ENCODE peak calls at places on chromosomes 4 and X, in five cellular contexts. C is suprapubic skin, J is mammary epithelial cell, Q is SK-N-SH, R is pancreas. U is an unnamed sample.

GRCh38 chrX:10512258-10512657 is 108.1 kb downstream of the MID1 start:
- DNase-seq in C (no peak), Q (peak; percentile 17), R (no peak), J (peak; percentile 57), U (no peak)

GRCh38 chr4:87227704-87228560 is 7.5 kb upstream of the KLHL8 start:
- DNase-seq in R (no peak), C (no peak), J (peak; percentile 19), Q (no peak), U (no peak)

GRCh38 chrX:35499071-35499862 is 298.9 kb upstream of the MAGEB16 start:
- DNase-seq in J (no peak), C (no peak), R (no peak), Q (peak; percentile 3), U (no peak)

GRCh38 chrX:4944767-4945166 is 1231.3 kb upstream of the PRKX start:
- DNase-seq in R (no peak), Q (no peak), J (no peak), C (no peak), U (no peak)

GRCh38 chrX:46649421-46650260 is 76.1 kb downstream of the CHST7 start:
- DNase-seq in R (no peak), Q (peak; percentile 52), C (no peak), J (no peak), U (peak; percentile 48)

GRCh38 chr4:3733195-3733594 is 33.0 kb upstream of the ADRA2C start:
- DNase-seq in Q (peak; percentile 58), C (no peak), J (no peak), R (no peak), U (no peak)

GRCh38 chrX:38154818-38155217 is 65.9 kb downstream of the SRPX start:
- DNase-seq in J (no peak), Q (no peak), R (no peak), C (no peak), U (no peak)

GRCh38 chr4:22179124-22179874 is 230.7 kb upstream of the KCNIP4 start:
- DNase-seq in J (peak; percentile 90), Q (no peak), C (no peak), R (no peak), U (no peak)

GRCh38 chrX:148574247-148574973 is 74.0 kb downstream of the AFF2 start:
- DNase-seq in J (peak; percentile 43), C (no peak), R (no peak), Q (no peak), U (no peak)

GRCh38 chr4:6472387-6473263 is at the start of gene PPP2R2C:
- DNase-seq in R (peak; percentile 66), C (peak; percentile 61), Q (peak; percentile 81), J (no peak), U (no peak)

GRCh38 chr4:101367201-101367600 is 19.9 kb upstream of the PPP3CA start:
- DNase-seq in J (peak; percentile 79), C (no peak), Q (no peak), R (no peak), U (no peak)

GRCh38 chr4:114598191-114599121 is at the start of gene UGT8:
- DNase-seq in R (peak; percentile 88), Q (peak; percentile 77), J (peak; percentile 32), C (no peak), U (peak; percentile 32)

GRCh38 chr4:169005453-169006099 is 4.5 kb downstream of the CBR4 start:
- DNase-seq in Q (no peak), J (no peak), C (no peak), R (no peak), U (no peak)

GRCh38 chrX:153592091-153592833 is 6.7 kb downstream of the CCNQ start:
- DNase-seq in R (peak; percentile 53), J (no peak), Q (no peak), C (no peak), U (peak; percentile 51)

GRCh38 chr4:39046243-39046642 is 14.0 kb upstream of the TMEM156 start:
- DNase-seq in Q (no peak), R (no peak), C (no peak), J (peak; percentile 66), U (no peak)

GRCh38 chr4:85495621-85496020 is 20.7 kb downstream of the ARHGAP24 start:
- DNase-seq in R (no peak), C (no peak), Q (no peak), J (no peak), U (no peak)

GRCh38 chr4:152363086-152363485 is 172.8 kb downstream of the FBXW7 start:
- DNase-seq in Q (no peak), J (no peak), C (no peak), R (no peak), U (no peak)

GRCh38 chr4:134812611-134813010 is 611.0 kb upstream of the PABPC4L start:
- DNase-seq in C (no peak), J (no peak), R (no peak), Q (no peak), U (no peak)

GRCh38 chrX:11416600-11416999 is 123.4 kb downstream of the AMELX start:
- DNase-seq in Q (no peak), C (no peak), R (no peak), J (peak; percentile 28), U (no peak)

GRCh38 chr4:119113033-119113655 is 22.5 kb upstream of the MYOZ2 start:
- DNase-seq in R (no peak), Q (no peak), J (peak; percentile 85), C (no peak), U (no peak)

GRCh38 chr4:148053298-148054003 is 321.6 kb downstream of the ARHGAP10 start:
- DNase-seq in J (no peak), Q (no peak), C (no peak), R (no peak), U (no peak)

GRCh38 chrX:40581333-40581910 is 652 bp downstream of the ATP6AP2 start:
- DNase-seq in Q (no peak), R (no peak), C (no peak), J (peak; percentile 14), U (no peak)

GRCh38 chr4:135724426-135724825 is 1522.8 kb upstream of the PABPC4L start:
- DNase-seq in R (no peak), J (no peak), Q (no peak), C (no peak), U (no peak)

GRCh38 chr4:8294775-8295174 is 25.2 kb downstream of the HTRA3 start:
- DNase-seq in J (no peak), C (no peak), Q (no peak), R (no peak), U (no peak)

GRCh38 chr4:8292388-8293107 is 23.0 kb downstream of the HTRA3 start:
- DNase-seq in R (peak; percentile 41), C (peak; percentile 22), Q (no peak), J (no peak), U (no peak)

GRCh38 chr4:8293131-8293975 is 23.8 kb downstream of the HTRA3 start:
- DNase-seq in Q (no peak), J (no peak), R (peak; percentile 41), C (peak; percentile 53), U (peak; percentile 11)

GRCh38 chr4:8295471-8295870 is 25.9 kb downstream of the HTRA3 start:
- DNase-seq in J (no peak), Q (no peak), C (peak; percentile 54), R (peak; percentile 37), U (peak; percentile 5)

GRCh38 chr4:8294036-8294435 is 24.5 kb downstream of the HTRA3 start:
- DNase-seq in R (peak; percentile 29), Q (no peak), C (peak; percentile 46), J (no peak), U (no peak)
- H3K9me3 ChIP-seq in R (no peaks in the 10 kb centered on the region), Q (no peaks in the 10 kb centered on the region), C (no peaks in the 10 kb centered on the region), J (no peaks in the 10 kb centered on the region), U (no peaks in the 10 kb centered on the region)

DNA sequence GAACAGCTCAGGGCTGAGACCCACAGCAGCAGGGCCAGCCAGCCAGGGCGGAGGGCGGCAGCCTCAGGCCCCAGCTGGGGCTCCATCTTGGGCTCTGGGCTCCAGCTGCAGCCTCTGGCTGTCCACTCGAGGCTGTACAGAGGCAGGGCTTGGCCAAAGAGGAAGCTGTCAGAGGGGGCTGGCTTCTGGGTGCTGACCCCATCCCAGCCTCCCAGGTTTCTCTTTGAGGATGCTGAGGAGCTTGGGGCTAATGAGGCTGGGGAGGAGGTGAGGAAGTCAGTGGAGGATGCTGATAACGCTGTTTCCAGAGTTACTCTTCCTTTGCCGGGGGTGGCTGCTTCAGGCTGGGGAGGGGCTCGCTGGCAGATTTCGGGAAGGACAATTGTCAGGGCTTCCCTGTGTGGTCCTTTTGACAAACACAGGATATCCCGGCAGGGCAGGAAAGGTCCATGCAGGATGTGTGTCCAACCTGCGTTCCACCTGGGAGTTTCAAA is at the start of gene DIPK2B:
- DNase-seq in R (no peak), J (no peak), C (no peak), Q (no peak), U (no peak)
- H3K27ac ChIP-seq in R (no peak within 1 kb of the TSS), J (no peak within 1 kb of the TSS), C (no peak within 1 kb of the TSS), Q (no peak within 1 kb of the TSS), U (no peak within 1 kb of the TSS)

GRCh38 chr4:89212666-89213381 is 94.8 kb downstream of the GPRIN3 start:
- DNase-seq in C (no peak), R (no peak), Q (no peak), J (peak; percentile 14), U (no peak)
- H3K4me1 ChIP-seq in C (no peaks in the 10 kb centered on the region), R (peaks cover 4% of the 10 kb centered on the region), Q (no peaks in the 10 kb centered on the region), J (no peaks in the 10 kb centered on the region), U (no peaks in the 10 kb centered on the region)

DNA sequence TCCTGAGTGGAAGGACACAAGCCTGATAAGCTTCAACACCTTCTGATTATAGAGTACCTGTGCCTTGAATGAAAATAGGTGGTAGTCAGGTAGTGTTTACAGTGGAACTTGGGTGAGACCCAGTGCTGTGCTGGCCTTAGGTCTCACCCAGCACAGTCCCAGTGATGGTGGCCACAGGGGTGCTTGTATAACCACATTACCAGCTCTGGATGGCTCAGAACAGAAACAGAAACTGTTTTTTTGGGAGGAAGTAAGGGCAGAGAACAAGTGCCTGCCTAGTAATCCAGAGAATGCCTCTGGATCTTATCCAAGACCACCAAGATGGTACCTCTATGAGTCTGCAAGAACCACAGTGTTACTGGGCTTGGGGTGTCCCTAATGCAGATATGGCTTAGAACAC is 171.5 kb upstream of the DIPK2B start:
- DNase-seq in R (no peak), C (no peak), Q (no peak), J (no peak), U (no peak)
- H3K9me3 ChIP-seq in R (no peaks in the 10 kb centered on the region), C (no peaks in the 10 kb centered on the region), Q (peaks cover 7% of the 10 kb centered on the region), J (peaks cover 17% of the 10 kb centered on the region), U (no peaks in the 10 kb centered on the region)

DNA sequence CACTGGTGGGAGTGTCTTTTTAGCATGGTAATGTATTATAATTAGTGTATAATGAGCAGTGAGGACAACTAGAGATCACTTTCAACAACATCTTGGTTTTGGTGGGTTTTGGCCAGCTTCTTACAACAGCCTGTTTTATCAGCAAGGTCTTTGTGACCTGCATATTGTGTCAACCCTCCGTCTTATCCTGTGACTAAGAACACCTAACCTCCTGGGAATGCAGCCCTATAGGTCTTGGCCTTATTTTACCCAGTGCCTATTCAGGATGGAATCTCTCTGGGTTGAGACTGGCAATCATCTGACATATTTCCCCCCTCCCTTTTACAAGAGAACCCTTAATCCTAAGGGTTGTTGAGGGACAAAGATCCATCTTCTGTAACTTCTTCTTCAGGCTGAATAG is 21.9 kb upstream of the ADH4 start:
- DNase-seq in J (peak; percentile 36), R (no peak), C (no peak), Q (no peak), U (no peak)
- H3K27ac ChIP-seq in J (no peak overlapping the region), R (peak overlapping the region; percentile 9), C (no peak overlapping the region), Q (no peak overlapping the region), U (no peak overlapping the region)

DNA sequence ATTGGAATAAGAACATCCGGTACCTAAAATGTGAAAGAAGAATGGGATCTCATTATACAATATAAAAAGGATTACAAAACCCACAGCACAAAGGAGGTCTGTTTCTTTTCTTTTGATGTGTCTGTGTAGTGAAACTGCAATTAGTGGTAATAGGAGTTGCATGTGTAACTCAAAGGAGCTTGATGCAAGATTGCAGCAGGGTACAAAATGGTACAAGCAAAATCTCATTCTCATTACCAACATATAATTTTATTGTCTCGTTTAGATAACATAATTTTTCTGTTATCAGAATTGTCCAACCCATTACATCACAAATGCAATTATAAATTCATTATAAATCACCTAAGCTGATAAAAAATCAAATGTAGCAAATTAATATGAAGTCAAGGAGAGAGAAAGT is 47.1 kb upstream of the CCSER1 start:
- DNase-seq in C (no peak), R (no peak), Q (peak; percentile 19), J (no peak), U (no peak)
- H3K4me1 ChIP-seq in C (no peaks in the 10 kb centered on the region), R (no peaks in the 10 kb centered on the region), Q (no peaks in the 10 kb centered on the region), J (no peaks in the 10 kb centered on the region), U (no peaks in the 10 kb centered on the region)